ENCODE peak calls at places on chromosomes 13 and 19, in ten cellular contexts. X is CD4-positive, alpha-beta T cell; C is glutamatergic neuron; D is left lung; V is CD8-positive, alpha-beta T cell; M is AG04450; N is A549; A is AG09319; U is nephron progenitor cell; Y is H1. S is an unnamed sample.

GRCh38 chr19:40594657-40595077 is 6.5 kb upstream of the LTBP4 start:
- DNase-seq in U (no peak), V (no peak), N (peak), C (peak), X (no peak), M (no peak), Y (peak), D (no peak), A (no peak), S (no peak)

GRCh38 chr19:7575426-7576040 is 20.1 kb upstream of the CAMSAP3 start:
- DNase-seq in D (no peak), C (no peak), N (peak), M (no peak), U (no peak), X (no peak), V (no peak), A (no peak), Y (no peak), S (no peak)

GRCh38 chr19:12217332-12217731 is 54.4 kb downstream of the ZNF136 start:
- DNase-seq in N (no peak), U (no peak), V (no peak), D (no peak), X (no peak), C (no peak), A (no peak), Y (no peak), M (no peak), S (no peak)

GRCh38 chr13:36718146-36718545 is 44.3 kb downstream of the SERTM1 start:
- DNase-seq in X (no peak), N (no peak), C (no peak), D (no peak), M (no peak), A (no peak), U (no peak), V (no peak), Y (no peak), S (no peak)

GRCh38 chr13:102729560-102730275 is 34.9 kb upstream of the METTL21C start:
- DNase-seq in M (no peak), D (no peak), Y (no peak), C (no peak), A (no peak), X (no peak), V (no peak), N (peak), U (no peak), S (no peak)

GRCh38 chr19:48746738-48747575 is at the start of gene IZUMO1:
- DNase-seq in X (no peak), M (peak), D (no peak), V (peak), Y (peak), A (peak), C (peak), N (peak), U (peak), S (peak)

GRCh38 chr19:13962738-13963602 is 10.7 kb downstream of the DCAF15 start:
- DNase-seq in Y (peak), V (no peak), M (no peak), D (peak), N (no peak), U (no peak), C (peak), X (no peak), A (no peak), S (no peak)

GRCh38 chr13:24173775-24174174 is 13.3 kb downstream of the SPATA13 start:
- DNase-seq in X (no peak), D (no peak), U (no peak), A (no peak), V (no peak), M (no peak), Y (no peak), C (no peak), N (no peak), S (no peak)

GRCh38 chr19:49930483-49931011 is 1.2 kb upstream of the NUP62 start:
- DNase-seq in A (no peak), X (no peak), Y (peak), U (peak), N (peak), M (no peak), C (peak), D (peak), V (peak), S (peak)

GRCh38 chr13:104855581-104855980 is 1679.9 kb downstream of the EFNB2 start:
- DNase-seq in Y (no peak), M (no peak), V (no peak), N (no peak), U (no peak), X (no peak), D (no peak), C (no peak), A (no peak), S (no peak)

GRCh38 chr13:31835932-31836331 is 96.6 kb downstream of the RXFP2 start:
- DNase-seq in V (no peak), M (peak), D (no peak), A (no peak), Y (no peak), U (no peak), N (no peak), X (no peak), C (no peak), S (no peak)

GRCh38 chr13:28248080-28248479 is 109.7 kb downstream of the PAN3 start:
- DNase-seq in A (no peak), M (no peak), D (no peak), N (no peak), V (no peak), Y (no peak), X (no peak), U (no peak), C (no peak), S (no peak)

DNA sequence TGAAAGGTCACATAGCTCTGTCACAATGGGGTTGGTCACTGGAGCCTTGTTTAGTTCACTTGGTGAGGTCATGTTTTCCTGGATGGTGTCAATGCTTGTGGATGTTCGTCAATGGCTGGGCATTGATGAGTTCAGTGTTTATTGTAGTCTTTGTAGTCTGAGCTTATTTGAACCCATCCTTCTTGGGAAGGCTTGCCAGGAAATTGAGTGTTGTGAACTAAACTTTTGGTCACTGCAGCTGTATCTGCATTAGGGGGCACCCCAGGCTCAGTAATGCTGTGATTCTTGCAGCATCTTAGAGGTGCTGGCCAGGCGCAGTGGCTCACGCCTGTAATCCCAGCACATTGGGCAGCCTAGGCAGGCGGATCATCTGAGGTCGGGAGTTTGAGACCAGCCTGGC is 22.0 kb downstream of the BLOC1S3 start:
- DNase-seq in U (peak), X (no peak), N (peak), D (no peak), Y (peak), A (peak), M (no peak), C (no peak), V (no peak), S (peak)
- TF ChIP-seq CTCF in U (peak), X (no peak), N (peak), D (no peak), Y (peak), A (peak), M (peak), C (no peak), V (no peak), S (peak)

GRCh38 chr13:30334663-30335386 is 27.5 kb upstream of the KATNAL1 start:
- DNase-seq in A (no peak), D (no peak), C (no peak), Y (peak), V (no peak), M (no peak), N (peak), U (no peak), X (no peak), S (peak)
- TF ChIP-seq CTCF in A (peak), D (peak), C (peak), Y (peak), V (no peak), M (peak), N (peak), U (peak), X (peak), S (peak)

GRCh38 chr13:78102121-78102677 is 183.6 kb upstream of the EDNRB start:
- DNase-seq in A (peak), V (no peak), Y (no peak), U (no peak), M (no peak), D (no peak), N (peak), C (no peak), X (no peak), S (no peak)

GRCh38 chr13:78100481-78100880 is 181.8 kb upstream of the EDNRB start:
- DNase-seq in V (no peak), U (no peak), C (no peak), M (no peak), N (no peak), X (no peak), D (no peak), Y (no peak), A (no peak), S (no peak)

GRCh38 chr13:78098249-78098648 is 179.6 kb upstream of the EDNRB start:
- DNase-seq in X (no peak), V (no peak), N (no peak), M (no peak), D (no peak), C (no peak), Y (no peak), U (no peak), A (no peak), S (no peak)
- TF ChIP-seq CTCF in X (no peak), V (no peak), N (no peak), M (no peak), D (no peak), C (no peak), Y (no peak), U (no peak), A (no peak), S (no peak)

GRCh38 chr19:16375157-16375935 is 50.7 kb downstream of the KLF2 start:
- DNase-seq in Y (no peak), V (no peak), X (no peak), A (no peak), N (no peak), U (no peak), C (no peak), D (no peak), M (no peak), S (no peak)

GRCh38 chr19:16376241-16376640 is 51.6 kb downstream of the KLF2 start:
- DNase-seq in X (no peak), A (no peak), V (no peak), M (no peak), C (no peak), Y (no peak), N (no peak), D (no peak), U (no peak), S (no peak)

GRCh38 chr19:16375936-16376185 is 51.2 kb downstream of the KLF2 start:
- DNase-seq in A (no peak), C (no peak), U (no peak), D (no peak), N (no peak), M (no peak), Y (no peak), V (no peak), X (no peak), S (no peak)

GRCh38 chr19:16377521-16377920 is 52.9 kb downstream of the KLF2 start:
- DNase-seq in X (no peak), M (no peak), D (no peak), V (no peak), N (no peak), C (no peak), A (no peak), Y (no peak), U (no peak), S (no peak)

DNA sequence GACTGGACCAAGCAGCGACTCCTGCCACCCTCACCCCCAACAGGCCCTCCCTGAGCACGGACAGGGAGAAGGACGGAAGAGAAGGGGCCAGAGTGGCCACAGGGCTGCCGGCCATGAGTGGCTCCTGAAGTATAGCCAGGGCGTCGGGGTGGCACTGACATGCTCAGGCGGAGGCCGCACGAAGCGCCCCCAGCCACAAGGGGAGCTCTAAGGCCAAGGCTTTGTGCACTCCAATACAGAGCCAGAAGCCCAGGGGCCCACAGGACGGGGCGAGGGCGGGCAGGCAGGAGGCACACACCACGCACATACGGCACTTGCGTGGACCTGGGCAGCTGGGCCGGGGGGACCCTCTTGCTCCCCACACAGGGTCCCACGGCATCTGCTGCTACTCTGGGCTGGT is 52.0 kb downstream of the KLF2 start:
- DNase-seq in V (peak), U (peak), N (peak), X (no peak), M (no peak), D (no peak), C (peak), A (no peak), Y (peak), S (peak)
- TF ChIP-seq CTCF in V (peak), U (peak), N (peak), X (peak), M (peak), D (no peak), C (peak), A (peak), Y (peak), S (peak)

GRCh38 chr13:100989424-100989823 is 314.8 kb upstream of the TMTC4 start:
- DNase-seq in A (no peak), N (no peak), C (no peak), X (no peak), M (no peak), Y (no peak), V (no peak), D (no peak), U (no peak), S (no peak)
- TF ChIP-seq CTCF in A (no peak), N (no peak), C (no peak), X (no peak), M (no peak), Y (no peak), V (no peak), D (no peak), U (no peak), S (no peak)

GRCh38 chr19:18112989-18113478 is 15.5 kb downstream of the MAST3 start:
- DNase-seq in N (peak), M (no peak), C (peak), Y (peak), D (peak), A (peak), X (peak), U (peak), V (peak), S (peak)
- TF ChIP-seq CTCF in N (peak), M (peak), C (peak), Y (peak), D (peak), A (peak), X (peak), U (peak), V (peak), S (peak)

DNA sequence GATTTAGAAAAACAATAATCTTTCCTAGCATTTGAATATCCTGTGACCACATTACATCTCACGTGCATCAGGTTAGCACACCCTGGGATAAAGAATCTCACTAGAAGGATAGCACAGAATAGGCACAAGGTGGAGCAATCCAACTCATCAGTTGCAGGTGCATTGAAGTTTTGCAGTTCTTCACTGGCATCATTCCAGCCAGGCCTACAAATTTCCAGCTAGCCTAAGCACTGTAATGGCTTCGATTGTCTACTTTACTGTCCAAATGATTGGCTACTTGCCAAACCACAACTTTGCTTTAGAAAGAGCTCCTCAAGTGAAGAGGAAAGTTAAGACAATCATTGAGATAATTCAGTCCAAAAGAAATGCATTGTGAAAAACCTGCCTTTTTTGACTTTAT is 89.5 kb downstream of the SPRY2 start:
- DNase-seq in A (no peak), N (peak), D (no peak), M (peak), U (no peak), V (no peak), X (no peak), Y (no peak), C (no peak), S (no peak)
- TF ChIP-seq CTCF in A (no peak), N (no peak), D (no peak), M (no peak), U (no peak), V (no peak), X (no peak), Y (no peak), C (no peak), S (no peak)

GRCh38 chr13:41075485-41075884 is 14.2 kb downstream of the WBP4 start:
- DNase-seq in M (no peak), Y (no peak), D (no peak), C (no peak), N (no peak), U (no peak), X (no peak), V (no peak), A (no peak), S (no peak)
- TF ChIP-seq CTCF in M (no peak), Y (no peak), D (no peak), C (no peak), N (no peak), U (no peak), X (no peak), V (no peak), A (no peak), S (no peak)

S was measured in endothelial cell.